ENCODE peak calls at places on chromosomes 11 and 22, in eight cellular contexts. C is heart left ventricle; M is pancreas; E is heart right ventricle; K is HCT116; J is K562; Q is CD8-positive, alpha-beta T cell; N is A549. L is an unnamed sample. For H3K4me1, the result is how much of the 10 kb centered on the place peaks cover.

GRCh38 chr11:45658292-45658991 is 7.0 kb downstream of the CHST1 start:
- ATAC-seq in M (peak), Q (no peak), K (no peak), N (no peak), J (peak), E (peak), C (peak), L (peak)

GRCh38 chr11:69509846-69510390 is 28.5 kb downstream of the LINC01488 start:
- ATAC-seq in K (peak), M (no peak), J (no peak), N (no peak), Q (no peak), E (no peak), C (no peak), L (no peak)

GRCh38 chr11:63532150-63532549 is 4.5 kb upstream of the PLAAT4 start:
- ATAC-seq in Q (no peak), K (no peak), M (no peak), J (no peak), C (no peak), N (no peak), E (no peak), L (no peak)

GRCh38 chr11:8149726-8150125 is 19.1 kb downstream of the RIC3 start:
- ATAC-seq in E (no peak), C (no peak), K (no peak), M (no peak), J (no peak), Q (no peak), N (no peak), L (no peak)

GRCh38 chr11:109853156-109853776 is 239.9 kb upstream of the ZC3H12C start:
- ATAC-seq in M (no peak), K (peak), E (no peak), Q (no peak), J (peak), C (no peak), N (peak), L (no peak)

GRCh38 chr22:37898441-37899181 is 7.5 kb upstream of the MICALL1 start:
- ATAC-seq in J (peak), Q (no peak), N (peak), K (peak), M (peak), E (no peak), C (no peak), L (no peak)

GRCh38 chr22:26615830-26616435 is 1.9 kb downstream of the CRYBB1 start:
- ATAC-seq in M (no peak), C (no peak), K (no peak), Q (no peak), N (no peak), J (no peak), E (no peak), L (no peak)

GRCh38 chr11:65290448-65291165 is 24.1 kb upstream of the CDC42EP2 start:
- ATAC-seq in J (peak), K (no peak), Q (no peak), C (peak), M (peak), N (peak), E (peak), L (peak)

GRCh38 chr22:44702479-44703219 is 645 bp downstream of the PRR5 start:
- ATAC-seq in N (peak), M (peak), E (no peak), K (peak), Q (peak), C (peak), J (peak), L (no peak)

GRCh38 chr11:62892077-62892922 is 11.6 kb downstream of the SLC3A2 start:
- ATAC-seq in J (peak), Q (no peak), M (no peak), N (no peak), K (no peak), E (no peak), C (no peak), L (no peak)

GRCh38 chr22:48755332-48755949 is 1072.2 kb downstream of the BRD1 start:
- ATAC-seq in C (no peak), K (no peak), J (no peak), Q (no peak), N (no peak), E (no peak), M (no peak), L (no peak)

GRCh38 chr11:63813563-63814382 is 517 bp downstream of the SPINDOC start:
- ATAC-seq in C (peak), K (peak), N (peak), M (peak), Q (peak), J (peak), E (peak), L (peak)

GRCh38 chr11:111976614-111977140 is 39.5 kb downstream of the DIXDC1 start:
- ATAC-seq in J (no peak), K (no peak), Q (no peak), N (no peak), M (peak), C (peak), E (peak), L (peak)

GRCh38 chr11:117579148-117579547 is 217.9 kb downstream of the DSCAML1 start:
- ATAC-seq in N (no peak), M (no peak), C (no peak), Q (no peak), E (no peak), K (no peak), J (no peak), L (no peak)

GRCh38 chr11:21630934-21631478 is 561.9 kb upstream of the ANO5 start:
- ATAC-seq in N (no peak), C (no peak), K (no peak), Q (no peak), M (no peak), J (no peak), E (no peak), L (no peak)
- H3K4me1 ChIP-seq in N (under half), C (under half), K (under half), Q (under half), M (under half), J (under half), E (under half), L (under half)

DNA sequence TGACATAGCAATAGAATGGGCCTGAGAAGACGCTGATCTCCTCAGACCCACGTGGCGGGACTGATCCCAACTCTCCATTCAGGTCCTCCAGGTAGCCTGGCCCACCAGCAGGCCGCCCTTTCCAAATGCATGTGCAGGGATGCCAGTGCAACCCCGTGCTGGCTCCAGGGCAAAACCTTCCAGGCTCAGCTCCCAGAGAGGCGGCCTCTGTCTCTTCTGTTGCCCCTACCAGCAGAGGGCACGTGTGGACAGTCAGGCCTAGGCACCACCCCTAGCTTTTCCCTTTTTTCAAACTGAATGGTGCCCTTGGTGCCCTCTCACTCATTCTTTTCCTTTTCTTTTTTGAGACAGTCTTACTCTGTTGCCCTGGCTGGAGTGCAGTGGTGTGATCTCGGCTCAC is 121.7 kb downstream of the OSBP2 start:
- ATAC-seq in N (peak), M (no peak), K (peak), Q (no peak), C (no peak), E (no peak), J (peak), L (no peak)
- TF ChIP-seq CTCF in N (no peak), M (no peak), K (peak), Q (no peak), C (no peak), E (no peak), J (peak), L (no peak)

DNA sequence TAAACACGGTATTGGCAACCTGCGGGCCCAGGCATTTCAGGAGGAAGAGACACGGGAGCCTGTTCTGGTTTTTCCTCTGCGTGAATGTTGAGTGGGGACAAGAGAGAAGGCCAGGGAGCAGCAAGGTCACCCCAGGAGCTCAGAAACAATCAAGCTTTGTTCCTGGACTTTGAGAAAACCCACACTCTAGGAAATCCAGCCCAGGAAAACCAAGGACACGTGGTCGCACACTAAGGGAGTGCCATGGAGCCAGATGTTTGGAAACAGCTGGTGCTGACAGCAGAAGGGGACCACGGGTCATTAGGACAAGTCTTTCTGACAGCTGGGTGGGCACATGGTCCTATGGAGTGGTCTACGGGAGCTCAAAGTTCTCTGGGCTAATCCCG is 44.1 kb downstream of the MYH9 start:
- ATAC-seq in C (peak), Q (no peak), K (no peak), N (no peak), M (peak), E (peak), J (no peak), L (peak)
- H3K4me1 ChIP-seq in C (under half), Q (half or more), K (under half), N (half or more), M (under half), E (half or more), J (under half), L (half or more)

DNA sequence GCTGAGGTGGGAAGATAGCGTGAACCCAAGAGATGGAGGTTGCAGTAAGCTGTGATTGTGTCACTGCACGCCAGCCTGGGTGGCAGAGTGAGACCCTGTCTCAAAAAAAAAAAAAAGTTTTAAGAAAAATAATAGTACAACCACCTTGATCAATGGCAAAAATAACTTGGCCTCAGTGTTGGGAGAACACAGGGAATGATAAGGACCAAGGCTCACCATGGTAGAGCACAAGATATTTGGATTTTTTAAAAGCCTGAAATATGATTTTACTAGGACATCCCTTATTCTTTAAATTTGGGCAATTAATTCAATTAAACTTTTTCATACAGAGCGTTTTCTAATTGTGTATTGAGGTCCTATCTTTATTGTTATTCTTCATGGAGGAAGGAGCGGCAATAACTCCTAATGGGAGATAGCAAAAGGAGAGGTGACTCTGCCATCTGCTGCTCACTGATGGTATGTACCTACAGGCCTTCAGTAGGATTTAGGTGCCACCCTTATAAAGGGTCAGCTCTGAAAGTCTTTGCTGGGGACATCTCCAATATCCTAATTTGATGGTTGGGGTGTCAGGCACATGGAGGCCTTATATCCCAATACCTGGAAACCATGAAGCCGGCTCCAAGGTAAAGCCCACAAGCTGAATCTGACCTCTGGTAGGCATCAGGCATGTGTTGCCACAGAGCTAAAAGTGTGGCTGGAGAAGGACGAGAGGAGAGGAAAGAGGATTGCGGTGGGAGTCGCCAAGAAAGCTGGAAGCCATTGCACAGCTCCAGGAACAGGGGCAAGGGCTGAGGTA is 21.9 kb upstream of the POLD3 start:
- ATAC-seq in Q (no peak), J (peak), C (peak), K (peak), E (peak), M (peak), N (peak), L (no peak)
- TF ChIP-seq CTCF in Q (peak), J (peak), C (peak), K (peak), E (peak), M (peak), N (peak), L (peak)

L was measured in gastroesophageal sphincter.